ENCODE peak calls at places on chromosomes 5 and 9, in eight cellular contexts. P is osteocyte, F is neuronal stem cell, M is sigmoid colon, R is HCEC 1CT, K is G401, G is HCT116, D is left cardiac atrium. E is an unnamed sample.

GRCh38 chr9:91836515-91836914 is 113.5 kb downstream of the ROR2 start:
- DNase-seq in P (no peak), F (no peak), M (peak), R (no peak), K (no peak), G (no peak), D (peak), E (no peak)

GRCh38 chr5:149849280-149849985 is 95.2 kb downstream of the PDE6A start:
- DNase-seq in P (no peak), F (no peak), M (no peak), R (no peak), K (no peak), G (no peak), D (no peak), E (no peak)

GRCh38 chr5:98763001-98763630 is 10.3 kb upstream of the RGMB start:
- DNase-seq in P (no peak), F (no peak), M (no peak), R (peak), K (no peak), G (no peak), D (no peak), E (no peak)

GRCh38 chr5:102561894-102562760 is 63.3 kb upstream of the SLCO6A1 start:
- DNase-seq in P (no peak), F (peak), M (no peak), R (peak), K (no peak), G (peak), D (peak), E (no peak)

GRCh38 chr5:180844858-180845257 is 16.2 kb downstream of the ZFP62 start:
- DNase-seq in P (no peak), F (no peak), M (no peak), R (no peak), K (no peak), G (no peak), D (no peak), E (no peak)

GRCh38 chr5:134458234-134458633 is 46.6 kb upstream of the CDKN2AIPNL start:
- DNase-seq in P (no peak), F (no peak), M (peak), R (no peak), K (no peak), G (no peak), D (peak), E (no peak)

GRCh38 chr9:93814561-93814960 is 140.6 kb downstream of the BARX1 start:
- DNase-seq in P (no peak), F (no peak), M (no peak), R (no peak), K (no peak), G (no peak), D (no peak), E (no peak)

GRCh38 chr9:4228606-4229005 is 71.3 kb downstream of the GLIS3 start:
- DNase-seq in P (no peak), F (no peak), M (no peak), R (peak), K (peak), G (no peak), D (no peak), E (no peak)

GRCh38 chr9:124077915-124078572 is 66.5 kb downstream of the LHX2 start:
- DNase-seq in P (no peak), F (no peak), M (no peak), R (no peak), K (no peak), G (peak), D (no peak), E (no peak)

GRCh38 chr5:109239501-109239900 is 170.3 kb downstream of the PJA2 start:
- DNase-seq in P (no peak), F (no peak), M (no peak), R (no peak), K (no peak), G (no peak), D (no peak), E (no peak)

E was measured in glomerular endothelial cell.